ENCODE peak calls at places on chromosomes 16 and 17, in five cellular contexts. P is NCI-H1092; C is skeletal muscle cell; U is activated naive CD8-positive, alpha-beta T cell treated with anti-CD3 and anti-CD28 coated beads for 36 hours; R is stimulated activated CD8-positive, alpha-beta memory T cell treated with anti-CD3 and anti-CD28 coated beads, Interleukin-4, amount 100 ng/mL, for 1 hour. H is an unnamed sample.

GRCh38 chr16:61814716-61815347 is 221.4 kb downstream of the CDH8 start:
- DNase-seq in P (no peak), C (no peak), U (no peak), R (no peak), H (no peak)

GRCh38 chr17:17921192-17922082 is 50.8 kb downstream of the TOM1L2 start:
- DNase-seq in C (peak; percentile 85), U (no peak), P (no peak), R (no peak), H (peak; percentile 82)

GRCh38 chr16:85688586-85689284 is at the start of gene GINS2:
- DNase-seq in U (peak; percentile 95), P (peak; percentile 89), R (peak; percentile 79), C (peak; percentile 64), H (peak; percentile 51)

GRCh38 chr17:75624714-75625345 is 8.4 kb upstream of the SMIM5 start:
- DNase-seq in P (no peak), U (no peak), R (no peak), C (no peak), H (no peak)

GRCh38 chr16:88200896-88201185 is 181.9 kb upstream of the ZNF469 start:
- DNase-seq in U (no peak), P (no peak), C (no peak), R (no peak), H (no peak)

GRCh38 chr16:12609937-12610699 is 193.6 kb downstream of the CPPED1 start:
- DNase-seq in P (no peak), R (no peak), C (no peak), U (no peak), H (no peak)

GRCh38 chr17:29345066-29345465 is 45.1 kb upstream of the TAOK1 start:
- DNase-seq in C (no peak), R (no peak), U (no peak), P (no peak), H (no peak)

GRCh38 chr16:66970775-66971725 is 10.0 kb downstream of the CES3 start:
- DNase-seq in R (no peak), C (no peak), P (no peak), U (no peak), H (no peak)

GRCh38 chr16:55832788-55833583 is at the start of gene CES1:
- DNase-seq in U (no peak), C (no peak), P (no peak), R (no peak), H (no peak)

GRCh38 chr17:17387461-17388362 is 84.5 kb downstream of the NT5M start:
- DNase-seq in U (peak; percentile 25), R (no peak), P (peak; percentile 17), C (no peak), H (no peak)

GRCh38 chr16:88706965-88707871 is 915 bp downstream of the CTU2 start:
- DNase-seq in R (no peak), C (no peak), P (no peak), U (no peak), H (no peak)

GRCh38 chr17:18070861-18071340 is 16.8 kb upstream of the DRG2 start:
- DNase-seq in R (no peak), P (no peak), U (no peak), C (no peak), H (peak; percentile 12)

GRCh38 chr17:76240461-76241204 is at the start of gene RNF157:
- DNase-seq in U (peak; percentile 74), C (no peak), P (peak; percentile 26), R (peak; percentile 38), H (no peak)

GRCh38 chr17:19631905-19632304 is 16.6 kb upstream of the ALDH3A2 start:
- DNase-seq in P (no peak), C (no peak), R (no peak), U (no peak), H (no peak)

GRCh38 chr16:1309888-1310831 is 724 bp downstream of the UBE2I start:
- DNase-seq in C (no peak), R (no peak), U (peak; percentile 76), P (no peak), H (no peak)

GRCh38 chr16:23504076-23504452 is 6.2 kb downstream of the GGA2 start:
- DNase-seq in R (no peak), C (no peak), U (no peak), P (no peak), H (no peak)

GRCh38 chr16:81513204-81514040 is 68.8 kb downstream of the CMIP start:
- DNase-seq in U (no peak), P (no peak), C (no peak), R (no peak), H (no peak)

GRCh38 chr17:80395402-80396151 is 19.4 kb upstream of the ENDOV start:
- DNase-seq in P (no peak), C (no peak), R (no peak), U (no peak), H (no peak)

GRCh38 chr16:74601131-74601871 is 5.6 kb downstream of the GLG1 start:
- DNase-seq in R (peak; percentile 41), P (no peak), C (no peak), U (peak; percentile 66), H (no peak)

GRCh38 chr17:50037321-50038107 is 18.4 kb upstream of the ITGA3 start:
- DNase-seq in U (no peak), R (no peak), P (peak; percentile 23), C (no peak), H (no peak)

GRCh38 chr16:84813141-84813933 is 6.4 kb upstream of the CRISPLD2 start:
- DNase-seq in P (no peak), U (no peak), R (no peak), C (no peak), H (no peak)

GRCh38 chr17:19470529-19471261 is 59.7 kb downstream of the RNF112 start:
- DNase-seq in P (peak; percentile 14), R (no peak), U (no peak), C (no peak), H (no peak)

GRCh38 chr16:51557670-51558069 is 406.6 kb upstream of the SALL1 start:
- DNase-seq in R (no peak), C (no peak), U (no peak), P (no peak), H (no peak)